ENCODE peak calls at places on chromosomes 3 and 15, in eight cellular contexts. U is left lung, I is endothelial cell, J is heart right ventricle, F is choroid plexus epithelial cell, W is ovary, C is IMR-90, V is cardiac muscle cell. T is an unnamed sample.

GRCh38 chr3:194205675-194206133 is 69.8 kb downstream of the HES1 start:
- DNase-seq in W (no peak), V (peak; percentile 68), U (peak; percentile 39), I (peak; percentile 44), F (peak; percentile 57), C (no peak), J (no peak), T (no peak)

GRCh38 chr15:35738370-35738769 is 192.4 kb upstream of the DPH6 start:
- DNase-seq in V (no peak), W (no peak), U (no peak), C (peak; percentile 20), J (no peak), F (peak; percentile 91), I (no peak), T (no peak)

GRCh38 chr3:127162947-127163645 is 29.8 kb upstream of the PRR23E start:
- DNase-seq in U (peak; percentile 21), J (no peak), I (peak; percentile 56), W (no peak), F (no peak), V (peak; percentile 88), C (no peak), T (no peak)

GRCh38 chr15:68576253-68577236 is 2.2 kb upstream of the CORO2B start:
- DNase-seq in W (no peak), J (no peak), F (no peak), C (no peak), V (no peak), I (no peak), U (no peak), T (no peak)

GRCh38 chr15:88752956-88753355 is 50.3 kb upstream of the ACAN start:
- DNase-seq in W (no peak), I (no peak), J (no peak), V (no peak), F (no peak), U (no peak), C (no peak), T (no peak)

GRCh38 chr3:180402463-180403073 is 199.4 kb upstream of the TTC14 start:
- DNase-seq in J (no peak), U (no peak), V (no peak), I (no peak), C (no peak), F (no peak), W (no peak), T (no peak)

GRCh38 chr15:65369651-65370050 is 8.2 kb downstream of the IGDCC3 start:
- DNase-seq in U (no peak), I (no peak), J (no peak), V (no peak), C (no peak), F (no peak), W (no peak), T (no peak)

GRCh38 chr15:100766225-100767001 is 113.2 kb upstream of the ALDH1A3 start:
- DNase-seq in W (no peak), I (no peak), F (no peak), J (no peak), C (no peak), V (no peak), U (no peak), T (no peak)

GRCh38 chr3:31086698-31087097 is 192.2 kb upstream of the GADL1 start:
- DNase-seq in U (no peak), W (no peak), C (no peak), I (no peak), J (no peak), F (no peak), V (no peak), T (no peak)

GRCh38 chr15:62610499-62610898 is 432.0 kb upstream of the TPM1 start:
- DNase-seq in J (no peak), W (no peak), F (no peak), C (no peak), V (no peak), U (no peak), I (no peak), T (no peak)

GRCh38 chr3:126104028-126104635 is 20.2 kb upstream of the SLC41A3 start:
- DNase-seq in I (no peak), F (no peak), W (peak; percentile 5), J (no peak), U (no peak), V (no peak), C (no peak), T (no peak)
- TF ChIP-seq CTCF in I (no peak), F (no peak), W (no peak), J (no peak), U (no peak), V (no peak), C (no peak), T (no peak)

GRCh38 chr3:39124876-39125836 is 17.7 kb downstream of the TTC21A start:
- DNase-seq in F (peak; percentile 79), C (peak; percentile 57), J (no peak), I (no peak), U (no peak), V (no peak), W (no peak), T (no peak)

GRCh38 chr3:39127296-39127906 is 19.9 kb downstream of the TTC21A start:
- DNase-seq in J (no peak), W (no peak), I (no peak), C (no peak), V (no peak), U (no peak), F (no peak), T (no peak)

GRCh38 chr3:39125837-39126500 is 18.5 kb downstream of the TTC21A start:
- DNase-seq in I (no peak), C (peak; percentile 39), V (no peak), J (no peak), U (no peak), F (peak; percentile 60), W (no peak), T (no peak)

GRCh38 chr3:39127907-39128303 is 20.4 kb downstream of the TTC21A start:
- DNase-seq in I (no peak), C (no peak), J (no peak), W (no peak), U (no peak), F (no peak), V (no peak), T (no peak)

GRCh38 chr3:39126532-39127071 is 19.1 kb downstream of the TTC21A start:
- DNase-seq in U (no peak), I (peak; percentile 55), J (peak; percentile 67), W (no peak), C (peak; percentile 65), V (peak; percentile 62), F (peak; percentile 70), T (no peak)
- TF ChIP-seq CTCF in U (peak; percentile 27), I (no peak), J (peak; percentile 78), W (peak; percentile 52), C (peak; percentile 65), V (peak; percentile 77), F (peak; percentile 69), T (no peak)

GRCh38 chr15:56425276-56425675 is 39.7 kb downstream of the MNS1 start:
- DNase-seq in C (no peak), F (no peak), W (no peak), U (no peak), I (no peak), J (no peak), V (no peak), T (no peak)

GRCh38 chr15:56432304-56432703 is 32.6 kb downstream of the MNS1 start:
- DNase-seq in J (no peak), I (no peak), V (no peak), U (no peak), W (no peak), C (no peak), F (no peak), T (no peak)

GRCh38 chr15:56425976-56426375 is 39.0 kb downstream of the MNS1 start:
- DNase-seq in U (no peak), V (no peak), C (no peak), J (no peak), F (no peak), I (no peak), W (no peak), T (no peak)

GRCh38 chr15:56428821-56429458 is 36.0 kb downstream of the MNS1 start:
- DNase-seq in U (no peak), C (peak; percentile 39), W (no peak), J (no peak), F (peak; percentile 61), I (no peak), V (peak; percentile 19), T (no peak)
- TF ChIP-seq CTCF in U (peak; percentile 33), C (peak; percentile 64), W (no peak), J (peak; percentile 53), F (peak; percentile 54), I (peak; percentile 66), V (peak; percentile 44), T (no peak)

GRCh38 chr3:8283180-8283579 is 218.4 kb upstream of the LMCD1 start:
- DNase-seq in I (no peak), U (no peak), F (no peak), C (no peak), J (no peak), W (no peak), V (no peak), T (no peak)

GRCh38 chr3:8279476-8279875 is 222.1 kb upstream of the LMCD1 start:
- DNase-seq in I (no peak), U (no peak), C (no peak), J (no peak), F (no peak), W (no peak), V (no peak), T (no peak)

GRCh38 chr3:8282541-8283165 is 219.0 kb upstream of the LMCD1 start:
- DNase-seq in U (no peak), C (no peak), W (no peak), I (no peak), J (no peak), F (no peak), V (no peak), T (no peak)

GRCh38 chr3:8280161-8280560 is 221.5 kb upstream of the LMCD1 start:
- DNase-seq in C (no peak), I (no peak), U (no peak), V (peak; percentile 17), F (no peak), J (no peak), W (no peak), T (no peak)

GRCh38 chr3:8278448-8278847 is 223.2 kb upstream of the LMCD1 start:
- DNase-seq in V (no peak), U (no peak), J (no peak), W (no peak), F (no peak), I (no peak), C (no peak), T (no peak)
- TF ChIP-seq CTCF in V (no peak), U (no peak), J (no peak), W (no peak), F (no peak), I (no peak), C (no peak), T (no peak)

GRCh38 chr3:74633021-74633420 is 18.6 kb upstream of the CNTN3 start:
- DNase-seq in U (no peak), V (no peak), J (no peak), C (peak; percentile 45), I (no peak), W (no peak), F (peak; percentile 39), T (no peak)
- TF ChIP-seq CTCF in U (no peak), V (no peak), J (no peak), C (no peak), I (no peak), W (no peak), F (no peak), T (no peak)

DNA sequence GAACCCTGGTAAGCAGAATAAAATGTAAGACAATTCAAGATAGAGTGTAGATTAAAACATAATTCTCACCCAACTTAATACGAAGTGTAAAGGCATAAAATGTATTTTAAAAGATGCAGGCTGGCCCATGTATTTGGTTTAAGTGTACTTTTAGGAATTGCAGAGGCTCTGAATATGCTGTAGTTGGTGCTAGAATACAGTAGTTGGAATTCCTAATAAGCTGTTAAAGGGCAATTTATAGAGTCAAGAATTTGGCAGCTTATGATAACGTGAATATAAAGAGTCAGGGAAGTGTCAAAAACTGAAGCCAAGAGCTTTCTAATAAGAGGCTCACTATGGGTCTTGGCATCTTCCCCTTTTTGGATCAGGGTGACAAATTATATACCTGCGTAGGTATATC is 36.5 kb downstream of the ADAMTS9 start:
- DNase-seq in W (no peak), C (no peak), J (no peak), F (peak; percentile 19), U (no peak), V (no peak), I (no peak), T (no peak)
- TF ChIP-seq CTCF in W (no peak), C (no peak), J (peak; percentile 45), F (peak; percentile 19), U (no peak), V (no peak), I (no peak), T (no peak)

T was measured in activated B cell treated with CpG ODN at 0.5 μM for 24 hours.